ENCODE peak calls at places on chromosomes 5 and 9, in eight cellular contexts. W is substantia nigra; F is lung; J is iris pigment epithelial cell; P is putamen; Z is cardiac muscle cell; B is naive thymus-derived CD8-positive, alpha-beta T cell; G is ELR. H is an unnamed sample.

GRCh38 chr9:34993502-34994428 is 4.2 kb downstream of the DNAJB5 start:
- DNase-seq in W (no peak), F (no peak), J (peak; percentile 78), P (peak; percentile 40), Z (peak; percentile 69), B (no peak), G (no peak), H (peak; percentile 17)

GRCh38 chr5:138659121-138659520 is 83.9 kb upstream of the HSPA9 start:
- DNase-seq in W (no peak), F (no peak), J (no peak), P (no peak), Z (no peak), B (no peak), G (no peak), H (no peak)

GRCh38 chr5:96781734-96782064 is 26.0 kb downstream of the ERAP1 start:
- DNase-seq in W (no peak), F (no peak), J (peak; percentile 36), P (no peak), Z (no peak), B (no peak), G (peak; percentile 24), H (no peak)

GRCh38 chr9:79120533-79121315 is 451.0 kb upstream of the TLE4 start:
- DNase-seq in W (no peak), F (no peak), J (no peak), P (no peak), Z (no peak), B (no peak), G (no peak), H (no peak)

GRCh38 chr9:121736964-121737462 is 85.6 kb downstream of the DAB2IP start:
- DNase-seq in W (no peak), F (peak; percentile 82), J (no peak), P (no peak), Z (no peak), B (no peak), G (no peak), H (no peak)

GRCh38 chr9:124079176-124079925 is 67.8 kb downstream of the LHX2 start:
- DNase-seq in W (peak; percentile 4), F (no peak), J (peak; percentile 66), P (peak; percentile 1), Z (peak; percentile 5), B (no peak), G (peak; percentile 85), H (peak; percentile 65)

GRCh38 chr9:78031271-78031825 is at the start of gene GNAQ:
- DNase-seq in W (no peak), F (no peak), J (peak; percentile 30), P (no peak), Z (peak; percentile 68), B (peak; percentile 58), G (peak; percentile 60), H (no peak)

GRCh38 chr9:2241461-2241874 is 226.3 kb downstream of the SMARCA2 start:
- DNase-seq in W (peak; percentile 47), F (no peak), J (peak; percentile 97), P (peak; percentile 68), Z (no peak), B (no peak), G (peak; percentile 52), H (peak; percentile 62)

GRCh38 chr5:141708016-141708415 is 26.0 kb upstream of the ARAP3 start:
- DNase-seq in W (no peak), F (no peak), J (no peak), P (no peak), Z (no peak), B (no peak), G (no peak), H (no peak)

H was measured in HFFc6.